ENCODE peak calls at places on chromosome 5, in five cellular contexts. M, K, P, C and S are unnamed samples.

GRCh38 chr5:128227984-128228383 is 144.4 kb downstream of the SLC12A2 start:
- DNase-seq in C (no peak), P (no peak), M (no peak), K (no peak), S (peak)

GRCh38 chr5:100900142-100900795 is 2.8 kb downstream of the ST8SIA4 start:
- DNase-seq in P (no peak), K (peak), M (no peak), C (no peak), S (no peak)

GRCh38 chr5:360277-361027 is 38.9 kb downstream of the AHRR start:
- DNase-seq in M (no peak), P (no peak), K (no peak), C (no peak), S (no peak)

GRCh38 chr5:61496406-61497307 is 164.6 kb downstream of the ZSWIM6 start:
- DNase-seq in P (no peak), C (no peak), K (no peak), M (no peak), S (no peak)

GRCh38 chr5:62376064-62376463 is 27.6 kb downstream of the DIMT1 start:
- DNase-seq in K (peak), P (no peak), C (no peak), M (no peak), S (peak)

GRCh38 chr5:59660737-59661136 is 232.8 kb downstream of the PDE4D start:
- DNase-seq in M (no peak), C (no peak), K (no peak), P (no peak), S (no peak)

GRCh38 chr5:74212336-74212735 is 428.2 kb downstream of the ENC1 start:
- DNase-seq in M (no peak), P (peak), C (no peak), K (peak), S (peak)

GRCh38 chr5:22669345-22669744 is 183.8 kb downstream of the CDH12 start:
- DNase-seq in M (no peak), P (no peak), K (no peak), C (no peak), S (no peak)

GRCh38 chr5:111748304-111748763 is 8.7 kb downstream of the NREP start:
- DNase-seq in K (no peak), C (no peak), P (no peak), M (no peak), S (peak)

GRCh38 chr5:67050635-67051034 is 146.0 kb downstream of the CD180 start:
- DNase-seq in K (no peak), P (no peak), C (no peak), M (no peak), S (no peak)

GRCh38 chr5:142000709-142001484 is 11.9 kb downstream of the GNPDA1 start:
- DNase-seq in P (peak), C (no peak), K (peak), M (no peak), S (no peak)

GRCh38 chr5:134034326-134034725 is 29.6 kb upstream of the VDAC1 start:
- DNase-seq in M (no peak), C (no peak), K (no peak), P (no peak), S (no peak)

GRCh38 chr5:123264399-123264798 is 158.8 kb downstream of the CEP120 start:
- DNase-seq in M (no peak), P (no peak), K (no peak), C (no peak), S (no peak)

GRCh38 chr5:142619815-142620214 is 66.1 kb downstream of the FGF1 start:
- DNase-seq in M (no peak), K (no peak), C (no peak), P (no peak), S (no peak)

GRCh38 chr5:7680260-7680659 is 170.7 kb downstream of the CFAP90 start:
- DNase-seq in P (no peak), K (no peak), C (no peak), M (no peak), S (no peak)

GRCh38 chr5:759111-759741 is 25.3 kb downstream of the ZDHHC11B start:
- DNase-seq in K (peak), P (peak), M (no peak), C (no peak), S (no peak)

GRCh38 chr5:159419567-159419966 is 89.3 kb upstream of the IL12B start:
- DNase-seq in M (no peak), K (peak), P (peak), C (no peak), S (no peak)

GRCh38 chr5:57316798-57317327 is 143.0 kb downstream of the GPBP1 start:
- DNase-seq in K (no peak), C (no peak), M (no peak), P (no peak), S (no peak)

GRCh38 chr5:64074533-64074932 is 91.1 kb upstream of the RNF180 start:
- DNase-seq in K (peak), C (no peak), M (no peak), P (peak), S (no peak)

GRCh38 chr5:150503977-150504620 is 3.8 kb upstream of the NDST1 start:
- DNase-seq in M (no peak), K (peak), C (no peak), P (peak), S (no peak)

GRCh38 chr5:53089481-53089976 is 20.0 kb downstream of the MOCS2 start:
- DNase-seq in P (no peak), K (no peak), C (peak), M (no peak), S (no peak)

GRCh38 chr5:135977375-135977928 is 22.7 kb upstream of the LECT2 start:
- DNase-seq in M (peak), K (peak), P (no peak), C (no peak), S (peak)

GRCh38 chr5:151164687-151165392 is 7.3 kb upstream of the ANXA6 start:
- DNase-seq in C (peak), M (no peak), K (peak), P (peak), S (peak)

GRCh38 chr5:93995126-93995621 is 253.8 kb upstream of the POU5F2 start:
- DNase-seq in C (peak), K (no peak), P (no peak), M (no peak), S (no peak)

GRCh38 chr5:33583332-33583731 is 142.6 kb downstream of the TARS1 start:
- DNase-seq in P (no peak), C (no peak), K (no peak), M (no peak), S (no peak)

DNA sequence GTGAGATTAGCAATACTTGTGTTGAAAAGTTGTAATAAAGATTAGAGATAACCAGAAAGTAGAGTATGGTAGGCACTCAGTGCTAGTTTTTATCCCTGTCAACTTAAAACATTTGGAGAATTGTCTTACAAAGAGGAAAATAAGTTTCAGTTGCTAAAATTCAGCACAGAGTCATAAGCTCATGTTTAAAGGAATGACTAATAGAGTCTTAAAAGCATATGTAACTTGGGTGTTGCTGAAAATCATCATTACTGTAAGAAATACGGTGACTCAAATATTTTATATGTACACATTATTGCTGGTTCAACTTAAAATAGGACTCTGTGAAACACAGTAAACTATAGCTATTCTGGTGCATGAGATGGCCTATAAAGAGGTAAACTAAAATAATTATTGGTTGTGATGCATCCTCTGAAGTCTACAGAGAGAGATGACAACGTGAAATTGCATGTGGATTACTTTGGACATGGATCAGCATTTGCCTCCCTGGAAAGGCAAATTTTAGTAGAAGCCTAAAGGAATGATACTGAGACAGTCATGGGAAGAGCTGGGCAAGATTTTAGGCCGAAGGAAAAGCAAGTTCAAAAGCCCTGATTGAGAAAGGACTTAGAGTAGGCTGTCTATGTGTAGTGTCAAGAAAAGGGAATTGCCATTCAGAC is 34.6 kb downstream of the SGCD start:
- DNase-seq in K (no peak), P (no peak), C (no peak), M (no peak), S (no peak)
- TF ChIP-seq ATF3 in K (no peak), P (no peak), C (no peak), M (no peak), S (no peak)

GRCh38 chr5:180801596-180802324 is 846 bp downstream of the MGAT1 start:
- DNase-seq in K (no peak), P (no peak), M (no peak), C (no peak), S (no peak)

GRCh38 chr5:180799902-180800801 is 2.5 kb downstream of the MGAT1 start:
- DNase-seq in P (no peak), C (no peak), K (no peak), M (no peak), S (no peak)

GRCh38 chr5:180804129-180804601 is 1.6 kb upstream of the MGAT1 start:
- DNase-seq in K (no peak), C (no peak), M (no peak), P (no peak), S (no peak)

GRCh38 chr5:180803181-180804128 is 849 bp upstream of the MGAT1 start:
- DNase-seq in M (no peak), P (peak), K (peak), C (peak), S (no peak)

GRCh38 chr5:180802325-180803180 is at the start of gene MGAT1:
- DNase-seq in C (no peak), K (peak), P (peak), M (no peak), S (no peak)
- TF ChIP-seq POLR2A in C (peak), K (peak), P (peak), M (no peak), S (peak)

DNA sequence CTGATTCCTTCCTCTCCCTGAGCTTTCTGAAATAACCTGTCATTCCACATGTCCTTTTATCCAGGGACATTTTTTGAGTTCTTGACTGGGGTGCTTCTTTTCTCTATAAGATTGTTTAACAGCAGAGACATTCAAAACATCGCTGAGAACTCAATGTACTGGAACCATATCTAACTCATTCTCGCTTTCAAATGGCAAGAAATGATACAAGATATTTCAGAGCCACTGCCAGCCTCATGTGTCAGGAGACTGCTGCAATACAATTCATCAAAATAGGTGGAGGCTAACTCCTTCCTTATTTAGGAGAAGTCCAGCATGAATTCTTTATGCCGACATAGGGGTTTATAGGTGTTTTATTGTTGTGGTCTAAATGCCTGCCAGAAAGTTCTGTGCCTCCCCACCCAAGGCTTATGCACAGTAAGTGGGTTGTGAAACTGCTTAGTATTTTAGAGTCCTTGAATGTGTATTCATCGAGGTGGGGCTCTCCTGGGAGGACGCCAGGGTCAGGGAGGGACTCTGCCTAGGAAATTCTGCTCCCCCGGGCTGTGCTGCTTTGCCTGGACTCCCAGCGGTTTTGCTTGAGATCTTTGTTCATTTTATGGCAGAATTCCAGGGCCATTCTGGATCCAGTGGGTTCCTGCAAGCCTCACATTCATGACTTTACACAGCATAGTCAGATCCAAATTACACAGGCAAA is 53.9 kb downstream of the ZNF474 start:
- DNase-seq in M (no peak), K (no peak), C (no peak), P (no peak), S (no peak)
- TF ChIP-seq ATF3 in M (no peak), K (no peak), C (no peak), P (no peak), S (no peak)

GRCh38 chr5:173888473-173889135 is 455 bp downstream of the CPEB4 start:
- DNase-seq in C (no peak), K (peak), M (no peak), P (no peak), S (no peak)
- TF ChIP-seq POLR2A in C (no peak), K (no peak), M (no peak), P (no peak), S (no peak)

DNA sequence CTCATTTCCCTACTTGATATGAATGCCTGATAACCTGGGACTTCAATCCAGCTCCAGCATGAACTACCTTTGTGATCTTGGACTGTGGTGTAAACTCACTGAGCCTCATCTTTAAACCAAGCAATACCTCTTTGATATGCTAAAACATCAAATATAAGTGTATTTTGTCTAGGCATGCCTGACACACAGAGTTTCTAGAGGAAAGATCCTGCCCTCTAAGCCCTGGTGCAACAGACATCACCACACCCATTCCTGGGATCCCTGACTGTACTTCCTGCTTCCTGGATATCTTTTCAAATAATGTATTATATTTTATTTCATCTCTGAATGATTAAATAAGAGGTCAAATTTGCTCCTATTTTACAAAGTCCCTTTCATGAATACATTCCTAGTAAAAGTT is 55.8 kb downstream of the ANXA2R start:
- DNase-seq in C (no peak), K (no peak), P (no peak), M (no peak), S (no peak)
- TF ChIP-seq ATF3 in C (no peak), K (no peak), P (no peak), M (no peak), S (no peak)

DNA sequence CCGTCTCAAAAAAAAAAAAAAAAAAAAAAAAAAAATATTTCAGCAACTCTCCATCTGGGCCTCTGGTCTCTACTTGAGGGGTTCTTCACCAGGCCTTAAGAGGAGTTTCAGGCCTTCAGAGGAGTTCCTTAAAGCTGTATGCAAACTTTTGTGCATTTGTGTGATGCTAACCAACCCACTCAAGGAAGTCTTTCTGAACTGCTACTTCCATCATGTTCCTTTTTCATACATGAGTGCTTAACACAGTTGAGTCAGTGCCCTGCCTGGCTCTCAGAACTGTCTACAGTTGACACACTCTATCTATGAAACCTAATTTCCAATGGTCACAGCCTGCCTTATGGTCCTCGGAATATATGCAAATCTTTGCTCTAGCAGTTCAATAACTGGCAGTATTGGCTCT is 146.5 kb downstream of the MEF2C start:
- DNase-seq in P (no peak), C (peak), K (no peak), M (no peak), S (no peak)
- TF ChIP-seq POLR2A in P (no peak), C (peak), K (no peak), M (no peak), S (no peak)

GRCh38 chr5:84437673-84438315 is 53.1 kb upstream of the EDIL3 start:
- DNase-seq in M (no peak), P (no peak), C (no peak), K (no peak), S (peak)
- TF ChIP-seq ATF3 in M (no peak), P (no peak), C (no peak), K (no peak), S (no peak)

GRCh38 chr5:148826082-148826971 is at the start of gene ADRB2:
- DNase-seq in M (peak), P (peak), K (peak), C (peak), S (peak)
- TF ChIP-seq POLR2A in M (no peak), P (no peak), K (no peak), C (peak), S (no peak)

DNA sequence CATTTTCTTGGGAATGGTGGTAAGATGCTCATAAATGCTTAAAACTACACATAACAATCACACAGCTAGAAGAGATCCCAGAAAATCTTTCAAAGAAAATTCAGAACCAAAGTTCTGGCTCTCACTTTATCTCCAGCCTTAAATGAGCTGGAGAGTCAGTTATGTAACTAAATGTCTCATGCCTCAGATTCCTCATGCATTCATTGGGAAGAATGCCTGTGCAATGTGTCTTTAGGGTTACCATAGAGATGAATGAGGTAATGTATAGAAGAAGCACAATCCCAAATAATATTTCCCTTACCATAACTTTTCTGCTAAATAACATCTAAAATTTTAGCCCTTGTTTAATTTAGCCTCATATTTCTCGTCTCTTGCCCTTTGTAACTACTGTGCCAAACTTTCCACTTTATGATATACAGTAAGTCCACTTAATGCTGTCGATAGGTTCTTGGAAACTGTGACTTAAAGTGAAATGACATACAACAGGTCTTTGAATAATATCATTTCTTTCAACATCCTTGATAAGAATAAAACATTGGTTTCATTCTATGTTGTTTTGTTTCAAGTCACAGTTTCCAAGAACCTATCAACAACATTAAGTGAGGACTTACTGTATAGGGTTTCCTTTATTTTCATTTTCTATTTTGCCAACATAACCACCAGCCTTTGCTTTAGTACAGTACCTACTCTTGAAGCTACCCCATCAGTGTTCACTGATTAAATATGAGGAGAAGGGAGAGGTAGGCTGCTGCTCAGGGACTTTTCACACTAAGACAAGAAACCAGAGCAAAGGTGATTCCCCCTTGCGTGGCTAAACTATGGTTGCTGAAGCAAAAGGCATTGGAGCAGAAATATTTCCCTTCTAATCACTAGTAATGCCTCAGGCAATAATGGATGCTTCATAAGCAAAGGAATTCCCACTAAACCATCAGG is 295.7 kb upstream of the PTGER4 start:
- DNase-seq in C (no peak), M (no peak), K (no peak), P (no peak), S (no peak)
- TF ChIP-seq ATF3 in C (no peak), M (no peak), K (no peak), P (no peak), S (no peak)

DNA sequence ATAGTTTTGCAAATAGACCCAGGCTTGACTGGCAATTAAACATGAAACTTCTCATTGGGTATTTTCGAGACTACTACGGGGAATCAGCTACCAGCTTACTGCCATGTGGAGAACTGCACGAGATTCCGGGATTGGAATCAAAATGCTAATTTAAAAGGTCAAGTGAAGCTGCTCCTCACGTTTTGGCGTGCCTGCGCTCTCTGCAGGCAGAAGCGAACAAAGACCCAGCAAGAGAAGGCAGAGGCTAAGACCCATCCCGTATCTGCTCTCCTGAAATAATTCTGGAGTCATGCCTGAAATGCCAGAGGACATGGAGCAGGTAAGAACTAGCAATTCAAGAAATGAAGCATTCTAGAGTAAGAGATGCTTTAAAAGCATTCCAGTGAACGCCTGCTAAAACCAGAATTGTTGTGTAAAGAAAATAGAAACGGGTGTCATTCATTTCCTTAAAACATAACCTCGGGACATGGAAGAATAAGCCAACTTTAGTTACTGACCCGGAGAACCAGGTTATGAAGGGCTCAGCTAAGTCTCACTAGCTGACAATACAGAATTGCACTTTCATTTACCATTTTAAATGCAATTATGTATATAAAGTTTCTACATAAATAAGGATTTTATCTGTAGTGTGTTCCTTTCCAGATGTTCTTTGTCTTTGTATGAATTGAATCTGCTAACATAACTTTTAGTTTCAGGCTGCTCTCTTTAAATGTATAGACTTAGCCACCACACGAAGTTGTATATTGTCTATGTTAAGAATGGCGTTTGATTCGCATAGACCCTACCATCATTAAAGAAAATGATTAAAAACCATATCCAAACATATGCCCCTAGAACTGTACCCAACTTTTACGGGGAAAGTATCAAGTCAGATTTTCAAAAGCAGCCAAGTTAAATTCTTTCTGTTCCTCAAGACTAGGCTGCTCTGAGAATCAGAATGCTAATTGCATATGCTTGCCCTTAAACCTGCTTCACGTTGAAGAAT is 2.0 kb upstream of the MAT2B start:
- DNase-seq in C (peak), P (peak), K (peak), M (peak), S (peak)
- TF ChIP-seq POLR2A in C (peak), P (peak), K (peak), M (peak), S (peak)